ENCODE peak calls at places on chromosomes 1 and 21, in four cellular contexts. T is neuronal stem cell, J is mesenchymal stem cell, L is H9. C is an unnamed sample.

GRCh38 chr1:109498161-109498801 is 4.4 kb downstream of the CYB561D1 start:
- DNase-seq in T (peak), J (peak), L (peak), C (no peak)

GRCh38 chr1:33955101-33955500 is 91.2 kb downstream of the HMGB4 start:
- DNase-seq in T (no peak), J (no peak), L (no peak), C (no peak)

GRCh38 chr1:50973875-50974617 is 4.0 kb downstream of the CDKN2C start:
- DNase-seq in T (no peak), J (peak), L (peak), C (no peak)

GRCh38 chr1:209434066-209434465 is 149.4 kb upstream of the CAMK1G start:
- DNase-seq in T (no peak), J (no peak), L (no peak), C (no peak)

GRCh38 chr1:26034504-26035202 is 11.3 kb downstream of the SLC30A2 start:
- DNase-seq in T (peak), J (no peak), L (no peak), C (no peak)

GRCh38 chr1:165369255-165369848 is 12.8 kb upstream of the LMX1A start:
- DNase-seq in T (no peak), J (peak), L (peak), C (peak)

GRCh38 chr1:160342520-160342919 is 530 bp downstream of the COPA start:
- DNase-seq in T (no peak), J (peak), L (no peak), C (peak)

GRCh38 chr1:77484334-77484733 is 198.1 kb downstream of the ZZZ3 start:
- DNase-seq in T (no peak), J (no peak), L (no peak), C (peak)

GRCh38 chr1:110158261-110158660 is 8.0 kb downstream of the SLC6A17 start:
- DNase-seq in T (no peak), J (no peak), L (no peak), C (no peak)

GRCh38 chr1:84892657-84893618 is at the start of gene LPAR3:
- DNase-seq in T (peak), J (peak), L (peak), C (peak)

GRCh38 chr1:212205843-212206242 is 79.4 kb upstream of the PPP2R5A start:
- DNase-seq in T (no peak), J (no peak), L (no peak), C (peak)

GRCh38 chr1:192635939-192636338 is at the start of gene RGS13:
- DNase-seq in T (no peak), J (no peak), L (no peak), C (no peak)

GRCh38 chr1:32920833-32921232 is 19.6 kb upstream of the TMEM54 start:
- DNase-seq in T (no peak), J (no peak), L (no peak), C (no peak)

GRCh38 chr1:98177751-98178150 is 256.9 kb upstream of the DPYD start:
- DNase-seq in T (no peak), J (no peak), L (no peak), C (no peak)

GRCh38 chr1:231639819-231640218 is 13.2 kb downstream of the DISC1 start:
- DNase-seq in T (no peak), J (no peak), L (no peak), C (no peak)

GRCh38 chr1:83583351-83584014 is 415.4 kb downstream of the TTLL7 start:
- DNase-seq in T (no peak), J (peak), L (peak), C (no peak)

GRCh38 chr1:201053155-201053860 is 29.8 kb upstream of the KIF21B start:
- DNase-seq in T (no peak), J (no peak), L (peak), C (no peak)

GRCh38 chr1:228372183-228373003 is 34.2 kb downstream of the TRIM11 start:
- DNase-seq in T (no peak), J (no peak), L (no peak), C (no peak)

GRCh38 chr1:9716404-9717192 is 65.1 kb downstream of the PIK3CD start:
- DNase-seq in T (no peak), J (no peak), L (no peak), C (no peak)

GRCh38 chr1:26412180-26412840 is 1.7 kb downstream of the LIN28A start:
- DNase-seq in T (peak), J (no peak), L (peak), C (no peak)

GRCh38 chr1:6460349-6461236 is 5.4 kb downstream of the TNFRSF25 start:
- DNase-seq in T (no peak), J (no peak), L (no peak), C (no peak)

GRCh38 chr1:243754348-243754747 is 95.7 kb downstream of the AKT3 start:
- DNase-seq in T (no peak), J (no peak), L (no peak), C (no peak)

GRCh38 chr1:245060684-245061374 is 94.0 kb upstream of the KIF26B start:
- DNase-seq in T (no peak), J (peak), L (no peak), C (no peak)

GRCh38 chr1:205481629-205482071 is 22.8 kb upstream of the CDK18 start:
- DNase-seq in T (no peak), J (no peak), L (no peak), C (no peak)

GRCh38 chr1:66350001-66350547 is 183.9 kb upstream of the SGIP1 start:
- DNase-seq in T (no peak), J (no peak), L (no peak), C (no peak)

GRCh38 chr21:43005635-43006034 is 31.3 kb downstream of the PKNOX1 start:
- DNase-seq in T (no peak), J (no peak), L (no peak), C (no peak)

GRCh38 chr1:203361843-203362524 is 11.1 kb upstream of the FMOD start:
- DNase-seq in T (no peak), J (peak), L (no peak), C (no peak)

GRCh38 chr1:31703431-31704260 is at the start of gene COL16A1:
- DNase-seq in T (no peak), J (peak), L (peak), C (no peak)

GRCh38 chr1:218459878-218460277 is 114.7 kb downstream of the TGFB2 start:
- DNase-seq in T (peak), J (peak), L (peak), C (peak)

GRCh38 chr21:38533887-38534286 is 35.6 kb upstream of the ERG start:
- DNase-seq in T (no peak), J (peak), L (no peak), C (no peak)

GRCh38 chr1:150575518-150576366 is 3.7 kb downstream of the MCL1 start:
- DNase-seq in T (no peak), J (peak), L (no peak), C (peak)

GRCh38 chr21:45750924-45751323 is 107.4 kb downstream of the PCBP3 start:
- DNase-seq in T (no peak), J (no peak), L (no peak), C (no peak)

GRCh38 chr1:37575692-37576091 is 19.0 kb downstream of the DNALI1 start:
- DNase-seq in T (no peak), J (peak), L (no peak), C (no peak)

GRCh38 chr1:10962483-10962882 is 50.0 kb upstream of the TARDBP start:
- DNase-seq in T (no peak), J (no peak), L (no peak), C (no peak)

GRCh38 chr1:35857830-35858229 is 25.2 kb upstream of the AGO1 start:
- DNase-seq in T (no peak), J (peak), L (no peak), C (no peak)

GRCh38 chr21:35351434-35351833 is 302.3 kb upstream of the RUNX1 start:
- DNase-seq in T (no peak), J (no peak), L (no peak), C (peak)
- H3K14ac ChIP-seq in T (no peak), J (no peak), L (no peak), C (no peak)

DNA sequence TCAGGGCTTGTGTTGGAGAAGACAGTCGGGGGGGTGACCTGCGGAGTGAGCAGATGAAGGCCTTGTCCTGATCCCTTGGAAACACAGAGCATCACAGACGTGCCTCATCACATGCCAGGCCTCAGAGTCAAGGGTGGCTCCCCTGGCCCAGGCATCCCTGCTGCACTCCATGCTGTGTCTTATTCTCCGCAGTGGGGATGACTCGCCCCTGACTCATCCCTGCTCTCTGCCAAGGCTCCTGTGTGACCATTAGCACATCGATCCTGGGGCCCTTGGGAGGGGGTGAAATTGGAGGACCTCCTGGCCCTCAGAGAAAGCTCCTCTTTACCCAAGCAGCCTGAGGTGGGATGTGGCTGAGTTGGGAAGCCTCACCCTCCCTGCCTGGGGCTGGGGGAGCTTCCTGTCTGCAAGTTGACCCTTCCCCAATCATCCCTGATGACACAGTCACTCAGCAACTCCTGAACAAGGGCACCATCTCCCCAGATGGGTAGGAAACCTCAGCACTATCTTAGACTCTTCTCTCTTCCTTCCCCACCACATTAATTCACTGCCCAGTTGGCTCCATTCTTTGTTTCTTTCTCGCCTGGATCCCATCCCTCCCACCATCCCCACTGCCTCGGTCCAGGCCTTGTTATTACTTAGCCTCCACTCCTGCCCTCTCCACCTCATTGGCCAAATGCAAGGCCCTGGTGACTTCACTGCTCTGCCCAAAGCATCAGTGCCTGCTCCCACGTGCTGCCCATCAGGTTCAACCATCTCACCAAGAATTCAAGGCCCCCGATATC is 74.6 kb downstream of the CAMK2N1 start:
- DNase-seq in T (no peak), J (peak), L (peak), C (no peak)
- H3K14ac ChIP-seq in T (peak), J (no peak), L (no peak), C (no peak)

GRCh38 chr1:163173121-163173520 is 29.6 kb downstream of the RGS5 start:
- DNase-seq in T (no peak), J (no peak), L (no peak), C (no peak)
- H3K14ac ChIP-seq in T (no peak), J (no peak), L (no peak), C (no peak)

DNA sequence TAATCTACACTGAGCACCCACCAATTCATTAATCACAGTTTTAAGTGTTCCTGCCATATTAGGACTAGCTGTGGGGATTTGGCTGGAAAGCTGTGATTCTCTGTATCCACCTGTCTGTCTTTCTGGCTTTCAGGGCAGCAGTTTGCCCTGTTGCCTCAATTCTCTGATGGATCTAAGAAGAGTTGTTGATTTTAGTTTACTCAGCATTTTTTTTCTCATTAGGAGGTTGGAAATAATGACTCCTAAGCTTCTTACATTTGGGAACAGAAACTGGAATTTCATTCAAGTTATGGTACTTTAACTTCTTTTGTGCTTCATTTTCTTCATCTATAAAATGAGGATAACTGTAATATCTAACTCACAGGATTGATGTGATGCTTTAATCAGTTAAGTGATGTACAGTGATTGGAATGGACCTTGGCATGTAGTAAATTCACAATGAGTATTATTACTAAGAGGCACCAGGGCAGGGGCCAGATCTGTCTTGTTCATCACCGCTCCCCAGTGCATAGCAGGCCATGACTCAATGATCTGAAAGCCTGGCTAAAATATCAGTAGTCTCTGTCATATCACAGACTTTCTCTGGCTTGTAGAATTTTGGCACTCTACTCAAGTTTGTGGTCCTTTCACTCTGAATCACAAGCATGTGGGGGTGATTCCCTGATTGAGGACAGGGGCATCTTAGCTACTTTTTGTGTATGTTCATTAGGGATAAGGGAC is 51.4 kb upstream of the GREM2 start:
- DNase-seq in T (no peak), J (no peak), L (no peak), C (no peak)
- H3K14ac ChIP-seq in T (no peak), J (no peak), L (no peak), C (no peak)

GRCh38 chr1:119549719-119550141 is 42.7 kb downstream of the HSD3B1 start:
- DNase-seq in T (peak), J (peak), L (peak), C (peak)
- H3K14ac ChIP-seq in T (no peak), J (no peak), L (no peak), C (no peak)

GRCh38 chr1:43531906-43532584 is 1.4 kb downstream of the PTPRF start:
- DNase-seq in T (no peak), J (no peak), L (no peak), C (peak)
- H3K14ac ChIP-seq in T (peak), J (peak), L (peak), C (peak)

GRCh38 chr1:224734261-224734935 is 118.3 kb downstream of the CNIH3 start:
- DNase-seq in T (no peak), J (no peak), L (peak), C (no peak)

GRCh38 chr1:224737353-224737727 is 121.2 kb downstream of the CNIH3 start:
- DNase-seq in T (no peak), J (no peak), L (no peak), C (no peak)

GRCh38 chr1:224735159-224735558 is 119.0 kb downstream of the CNIH3 start:
- DNase-seq in T (no peak), J (no peak), L (no peak), C (no peak)

GRCh38 chr1:224739303-224739996 is 123.3 kb downstream of the CNIH3 start:
- DNase-seq in T (no peak), J (no peak), L (no peak), C (no peak)

DNA sequence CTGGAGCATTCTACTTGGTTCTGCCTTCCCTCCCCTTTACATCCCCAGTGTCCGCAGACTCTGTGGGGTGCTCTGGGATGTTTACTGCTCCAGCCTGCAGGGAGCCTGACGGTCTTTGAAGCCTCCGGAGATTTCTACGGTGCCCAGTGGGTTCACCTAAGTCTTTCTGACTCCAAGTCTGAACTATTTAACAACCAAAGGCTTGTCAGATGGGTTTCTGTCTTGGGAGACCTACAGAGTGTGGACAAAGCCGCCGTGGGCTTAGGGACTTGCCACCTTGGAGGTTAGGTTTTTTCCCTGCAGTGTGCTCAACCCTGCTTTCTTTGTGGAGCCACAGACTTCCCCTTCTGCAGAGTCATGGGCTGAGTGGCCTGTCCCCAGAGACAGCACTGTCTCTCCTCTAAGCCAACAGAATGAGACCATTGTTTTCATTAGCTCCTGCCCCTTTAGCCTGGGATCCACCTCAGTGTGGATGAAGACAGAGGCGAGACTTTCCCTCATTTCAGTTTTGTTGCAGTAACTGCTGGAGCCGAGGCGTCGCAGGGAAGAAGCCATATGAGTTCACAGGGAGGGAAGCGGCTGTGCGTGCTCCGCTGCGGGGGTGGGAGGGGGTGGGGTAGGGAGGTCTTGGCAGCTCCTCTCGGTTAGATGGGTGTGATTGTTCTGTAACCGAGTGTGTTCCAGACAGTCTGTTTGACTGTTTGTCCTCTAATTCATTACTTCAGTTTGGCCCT is 120.7 kb downstream of the CNIH3 start:
- DNase-seq in T (no peak), J (peak), L (no peak), C (no peak)
- H3K14ac ChIP-seq in T (no peak), J (no peak), L (no peak), C (no peak)

GRCh38 chr1:57860931-57861600 is 437.2 kb upstream of the DAB1 start:
- DNase-seq in T (no peak), J (no peak), L (no peak), C (peak)
- H3K14ac ChIP-seq in T (no peak), J (no peak), L (no peak), C (no peak)

GRCh38 chr1:27603962-27604578 is at the start of gene AHDC1:
- DNase-seq in T (peak), J (peak), L (peak), C (peak)
- H3K14ac ChIP-seq in T (peak), J (peak), L (peak), C (peak)

DNA sequence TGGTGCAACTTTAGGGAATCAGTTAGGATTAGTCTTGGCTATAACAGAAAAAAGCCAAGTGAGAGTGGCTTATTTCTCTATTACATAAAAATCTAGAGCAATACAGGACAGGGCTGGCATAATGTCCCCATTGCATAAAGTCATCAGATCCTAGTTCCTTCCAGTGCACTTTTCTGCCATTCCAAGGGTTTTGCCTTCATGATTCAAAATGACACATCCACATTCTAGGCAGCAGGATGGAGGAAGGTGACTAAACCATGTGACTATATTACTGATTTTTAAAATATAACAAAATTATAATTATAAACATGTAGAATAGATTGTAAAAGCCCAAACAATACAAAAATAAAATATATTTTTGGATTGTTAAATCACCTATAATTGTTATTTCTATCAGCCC is 18.8 kb downstream of the JUN start:
- DNase-seq in T (no peak), J (no peak), L (no peak), C (no peak)
- H3K14ac ChIP-seq in T (no peak), J (no peak), L (no peak), C (no peak)